ENCODE peak calls at places on chromosomes 3 and 15, in nine cellular contexts. S is T-helper 2 cell, T is AG10803, O is foreskin fibroblast, X is fibroblast of lung, D is dermis blood vessel endothelial cell, E is breast epithelium, A is HL-60, W is NCI-H2171. K is an unnamed sample.

GRCh38 chr3:55165278-55165677 is 237.4 kb upstream of the LRTM1 start:
- DNase-seq in X (peak), D (no peak), E (no peak), A (no peak), S (no peak), W (no peak), T (peak), O (peak), K (no peak)

GRCh38 chr3:22360977-22361376 is 610.0 kb upstream of the ZNF385D start:
- DNase-seq in E (no peak), W (no peak), A (no peak), S (no peak), D (no peak), T (peak), X (peak), O (peak), K (no peak)

GRCh38 chr3:193040836-193041672 is 123.4 kb upstream of the MB21D2 start:
- DNase-seq in O (peak), W (peak), T (peak), D (peak), X (peak), S (peak), E (no peak), A (no peak), K (peak)

GRCh38 chr3:57544181-57545125 is at the start of gene DNAH12:
- DNase-seq in W (peak), X (peak), D (peak), S (peak), A (peak), O (peak), E (peak), T (no peak), K (peak)

GRCh38 chr15:65354835-65355172 is 23.0 kb downstream of the IGDCC3 start:
- DNase-seq in X (no peak), W (no peak), S (no peak), E (no peak), O (no peak), A (no peak), D (no peak), T (no peak), K (no peak)

GRCh38 chr15:59371458-59372351 is 966 bp downstream of the MYO1E start:
- DNase-seq in W (peak), S (peak), A (no peak), T (peak), D (peak), O (peak), E (no peak), X (no peak), K (peak)

GRCh38 chr3:8629151-8630021 is 15.2 kb downstream of the SSUH2 start:
- DNase-seq in E (peak), A (peak), X (peak), O (peak), T (peak), W (no peak), S (peak), D (peak), K (peak)

GRCh38 chr15:71786673-71787072 is 23.7 kb upstream of the NR2E3 start:
- DNase-seq in E (no peak), D (no peak), W (no peak), S (no peak), X (no peak), O (no peak), A (no peak), T (no peak), K (no peak)

GRCh38 chr3:112519424-112520001 is 20.2 kb upstream of the BTLA start:
- DNase-seq in D (peak), T (peak), S (peak), O (peak), A (peak), X (peak), W (peak), E (no peak), K (peak)

GRCh38 chr3:37542286-37542685 is 319.4 kb upstream of the CTDSPL start:
- DNase-seq in W (no peak), T (no peak), O (no peak), E (no peak), D (no peak), X (no peak), S (no peak), A (no peak), K (no peak)

GRCh38 chr3:170738756-170739155 is 131.2 kb downstream of the RPL22L1 start:
- DNase-seq in D (no peak), T (no peak), X (no peak), A (no peak), O (peak), E (no peak), S (no peak), W (no peak), K (no peak)

GRCh38 chr15:57015360-57015759 is 96.9 kb downstream of the TCF12 start:
- DNase-seq in S (no peak), O (no peak), W (no peak), A (no peak), X (no peak), D (no peak), T (no peak), E (no peak), K (no peak)

GRCh38 chr3:168081171-168081771 is 14.5 kb downstream of the GOLIM4 start:
- DNase-seq in O (peak), D (no peak), S (no peak), A (no peak), E (no peak), W (no peak), X (peak), T (peak), K (peak)